ENCODE peak calls at places on chromosome 14, in nine cellular contexts. One of them, this sample, is unnamed.

GRCh38 chr14:93032301-93032929 is 83.3 kb downstream of the ITPK1 start:
- DNase-seq in tibial nerve: no peak
- DNase-seq in heart right ventricle: no peak
- DNase-seq in dorsolateral prefrontal cortex: no peak
- DNase-seq in lung: no peak
- DNase-seq in GM23248: peak; percentile 62
- DNase-seq in PC-9: peak; percentile 88
- DNase-seq in endothelial cell of umbilical vein: no peak
- DNase-seq in stomach: no peak
- DNase-seq in this sample: no peak

GRCh38 chr14:103522028-103522581 is 525 bp downstream of the CKB start:
- DNase-seq in tibial nerve: no peak
- DNase-seq in heart right ventricle: no peak
- DNase-seq in dorsolateral prefrontal cortex: no peak
- DNase-seq in lung: no peak
- DNase-seq in GM23248: peak; percentile 50
- DNase-seq in PC-9: no peak
- DNase-seq in endothelial cell of umbilical vein: no peak
- DNase-seq in stomach: no peak
- DNase-seq in this sample: no peak

GRCh38 chr14:23697689-23698088 is 61.5 kb downstream of the DHRS2 start:
- DNase-seq in tibial nerve: no peak
- DNase-seq in heart right ventricle: no peak
- DNase-seq in dorsolateral prefrontal cortex: no peak
- DNase-seq in lung: no peak
- DNase-seq in GM23248: no peak
- DNase-seq in PC-9: no peak
- DNase-seq in endothelial cell of umbilical vein: no peak
- DNase-seq in stomach: no peak
- DNase-seq in this sample: no peak

GRCh38 chr14:67602995-67603545 is 3.0 kb upstream of the PIGH start:
- DNase-seq in tibial nerve: no peak
- DNase-seq in heart right ventricle: no peak
- DNase-seq in dorsolateral prefrontal cortex: no peak
- DNase-seq in lung: no peak
- DNase-seq in GM23248: no peak
- DNase-seq in PC-9: peak; percentile 64
- DNase-seq in endothelial cell of umbilical vein: no peak
- DNase-seq in stomach: no peak
- DNase-seq in this sample: no peak

GRCh38 chr14:105890474-105891220 is 364.3 kb downstream of the TMEM121 start:
- DNase-seq in tibial nerve: no peak
- DNase-seq in heart right ventricle: no peak
- DNase-seq in dorsolateral prefrontal cortex: peak; percentile 2
- DNase-seq in lung: no peak
- DNase-seq in GM23248: no peak
- DNase-seq in PC-9: no peak
- DNase-seq in endothelial cell of umbilical vein: no peak
- DNase-seq in stomach: no peak
- DNase-seq in this sample: no peak

GRCh38 chr14:102770910-102771543 is 6.2 kb upstream of the TRAF3 start:
- DNase-seq in tibial nerve: no peak
- DNase-seq in heart right ventricle: no peak
- DNase-seq in dorsolateral prefrontal cortex: no peak
- DNase-seq in lung: no peak
- DNase-seq in GM23248: no peak
- DNase-seq in PC-9: no peak
- DNase-seq in endothelial cell of umbilical vein: no peak
- DNase-seq in stomach: no peak
- DNase-seq in this sample: no peak

GRCh38 chr14:103444837-103445524 is 59.8 kb downstream of the MARK3 start:
- DNase-seq in tibial nerve: no peak
- DNase-seq in heart right ventricle: no peak
- DNase-seq in dorsolateral prefrontal cortex: no peak
- DNase-seq in lung: no peak
- DNase-seq in GM23248: no peak
- DNase-seq in PC-9: no peak
- DNase-seq in endothelial cell of umbilical vein: no peak
- DNase-seq in stomach: no peak
- DNase-seq in this sample: no peak

GRCh38 chr14:68676511-68676943 is 116.3 kb downstream of the ZFP36L1 start:
- DNase-seq in tibial nerve: no peak
- DNase-seq in heart right ventricle: no peak
- DNase-seq in dorsolateral prefrontal cortex: no peak
- DNase-seq in lung: no peak
- DNase-seq in GM23248: no peak
- DNase-seq in PC-9: no peak
- DNase-seq in endothelial cell of umbilical vein: no peak
- DNase-seq in stomach: peak; percentile 53
- DNase-seq in this sample: no peak

GRCh38 chr14:56482306-56482705 is 97.3 kb upstream of the TMEM260 start:
- DNase-seq in tibial nerve: no peak
- DNase-seq in heart right ventricle: no peak
- DNase-seq in dorsolateral prefrontal cortex: no peak
- DNase-seq in lung: no peak
- DNase-seq in GM23248: peak; percentile 15
- DNase-seq in PC-9: no peak
- DNase-seq in endothelial cell of umbilical vein: peak; percentile 16
- DNase-seq in stomach: no peak
- DNase-seq in this sample: no peak

GRCh38 chr14:31659278-31659677 is 98.1 kb downstream of the NUBPL start:
- DNase-seq in tibial nerve: no peak
- DNase-seq in heart right ventricle: no peak
- DNase-seq in dorsolateral prefrontal cortex: no peak
- DNase-seq in lung: no peak
- DNase-seq in GM23248: no peak
- DNase-seq in PC-9: no peak
- DNase-seq in endothelial cell of umbilical vein: no peak
- DNase-seq in stomach: no peak
- DNase-seq in this sample: no peak

GRCh38 chr14:51442513-51443175 is 202.6 kb downstream of the TMX1 start:
- DNase-seq in tibial nerve: no peak
- DNase-seq in heart right ventricle: no peak
- DNase-seq in dorsolateral prefrontal cortex: no peak
- DNase-seq in lung: no peak
- DNase-seq in GM23248: peak; percentile 97
- DNase-seq in PC-9: peak; percentile 90
- DNase-seq in endothelial cell of umbilical vein: peak; percentile 86
- DNase-seq in stomach: no peak
- DNase-seq in this sample: no peak

GRCh38 chr14:66105819-66106218 is 380.4 kb upstream of the CCDC196 start:
- DNase-seq in tibial nerve: no peak
- DNase-seq in heart right ventricle: no peak
- DNase-seq in dorsolateral prefrontal cortex: no peak
- DNase-seq in lung: no peak
- DNase-seq in GM23248: peak; percentile 91
- DNase-seq in PC-9: peak; percentile 38
- DNase-seq in endothelial cell of umbilical vein: peak; percentile 71
- DNase-seq in stomach: no peak
- DNase-seq in this sample: no peak

GRCh38 chr14:80714489-80714888 is 227.0 kb downstream of the CEP128 start:
- DNase-seq in tibial nerve: no peak
- DNase-seq in heart right ventricle: no peak
- DNase-seq in dorsolateral prefrontal cortex: no peak
- DNase-seq in lung: no peak
- DNase-seq in GM23248: no peak
- DNase-seq in PC-9: no peak
- DNase-seq in endothelial cell of umbilical vein: no peak
- DNase-seq in stomach: no peak
- DNase-seq in this sample: no peak

GRCh38 chr14:81067156-81067555 is 111.7 kb downstream of the TSHR start:
- DNase-seq in tibial nerve: no peak
- DNase-seq in heart right ventricle: no peak
- DNase-seq in dorsolateral prefrontal cortex: no peak
- DNase-seq in lung: no peak
- DNase-seq in GM23248: no peak
- DNase-seq in PC-9: no peak
- DNase-seq in endothelial cell of umbilical vein: no peak
- DNase-seq in stomach: no peak
- DNase-seq in this sample: no peak

DNA sequence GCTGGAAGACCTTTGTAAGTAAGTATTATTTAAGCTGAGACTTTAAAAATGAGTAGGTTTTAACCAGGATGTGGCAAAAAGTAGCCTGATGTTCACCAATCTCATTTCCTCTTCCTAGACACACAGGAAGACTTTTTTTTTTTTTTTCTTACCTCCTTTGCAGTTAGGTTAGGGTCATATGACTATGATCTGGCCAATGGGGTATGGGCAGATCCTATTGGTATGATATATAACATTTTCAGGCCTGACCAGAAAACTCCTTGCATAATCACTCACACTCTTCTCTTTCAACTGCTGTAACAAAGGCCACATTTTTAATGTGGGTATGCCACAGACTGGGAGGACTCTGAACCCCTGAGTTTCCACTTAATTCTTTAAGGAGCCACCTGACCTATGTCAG is 2.7 kb upstream of the RPS6KA5 start:
- DNase-seq in tibial nerve: no peak
- DNase-seq in heart right ventricle: no peak
- DNase-seq in dorsolateral prefrontal cortex: no peak
- DNase-seq in lung: no peak
- DNase-seq in GM23248: peak; percentile 2
- DNase-seq in PC-9: no peak
- DNase-seq in endothelial cell of umbilical vein: no peak
- DNase-seq in stomach: no peak
- DNase-seq in this sample: no peak
- H3K4me3 ChIP-seq in tibial nerve: no peak overlapping the region
- H3K4me3 ChIP-seq in heart right ventricle: no peak overlapping the region
- H3K4me3 ChIP-seq in dorsolateral prefrontal cortex: no peak overlapping the region
- H3K4me3 ChIP-seq in lung: no peak overlapping the region
- H3K4me3 ChIP-seq in GM23248: no peak overlapping the region
- H3K4me3 ChIP-seq in PC-9: no peak overlapping the region
- H3K4me3 ChIP-seq in endothelial cell of umbilical vein: no peak overlapping the region
- H3K4me3 ChIP-seq in stomach: no peak overlapping the region
- H3K4me3 ChIP-seq in this sample: no peak overlapping the region

GRCh38 chr14:32933943-32934890 is 4.5 kb upstream of the NPAS3 start:
- DNase-seq in tibial nerve: no peak
- DNase-seq in heart right ventricle: no peak
- DNase-seq in dorsolateral prefrontal cortex: peak; percentile 41
- DNase-seq in lung: no peak
- DNase-seq in GM23248: peak; percentile 58
- DNase-seq in PC-9: no peak
- DNase-seq in endothelial cell of umbilical vein: no peak
- DNase-seq in stomach: no peak
- DNase-seq in this sample: peak; percentile 15
- H3K27me3 ChIP-seq in tibial nerve: no peaks in the 10 kb centered on the region
- H3K27me3 ChIP-seq in heart right ventricle: peaks cover 30% of the 10 kb centered on the region
- H3K27me3 ChIP-seq in dorsolateral prefrontal cortex: no peaks in the 10 kb centered on the region
- H3K27me3 ChIP-seq in lung: peaks cover 10% of the 10 kb centered on the region
- H3K27me3 ChIP-seq in GM23248: peaks cover 50% of the 10 kb centered on the region
- H3K27me3 ChIP-seq in PC-9: peaks cover 39% of the 10 kb centered on the region
- H3K27me3 ChIP-seq in endothelial cell of umbilical vein: peaks cover 58% of the 10 kb centered on the region
- H3K27me3 ChIP-seq in stomach: peaks cover 77% of the 10 kb centered on the region
- H3K27me3 ChIP-seq in this sample: no peaks in the 10 kb centered on the region

GRCh38 chr14:63727231-63727735 is 582 bp downstream of the SGPP1 start:
- DNase-seq in tibial nerve: no peak
- DNase-seq in heart right ventricle: peak; percentile 31
- DNase-seq in dorsolateral prefrontal cortex: peak; percentile 35
- DNase-seq in lung: peak; percentile 35
- DNase-seq in GM23248: peak; percentile 80
- DNase-seq in PC-9: no peak
- DNase-seq in endothelial cell of umbilical vein: peak; percentile 51
- DNase-seq in stomach: peak; percentile 36
- DNase-seq in this sample: peak; percentile 50
- H3K4me3 ChIP-seq in tibial nerve: peak overlapping the region; percentile 91
- H3K4me3 ChIP-seq in heart right ventricle: peak overlapping the region; percentile 94
- H3K4me3 ChIP-seq in dorsolateral prefrontal cortex: peak overlapping the region; percentile 84
- H3K4me3 ChIP-seq in lung: peak overlapping the region; percentile 87
- H3K4me3 ChIP-seq in GM23248: peak overlapping the region; percentile 87
- H3K4me3 ChIP-seq in PC-9: peak overlapping the region; percentile 83
- H3K4me3 ChIP-seq in endothelial cell of umbilical vein: peak overlapping the region; percentile 80
- H3K4me3 ChIP-seq in stomach: peak overlapping the region; percentile 98
- H3K4me3 ChIP-seq in this sample: peak overlapping the region; percentile 83

GRCh38 chr14:96693986-96694385 is 103.2 kb upstream of the VRK1 start:
- DNase-seq in tibial nerve: no peak
- DNase-seq in heart right ventricle: no peak
- DNase-seq in dorsolateral prefrontal cortex: no peak
- DNase-seq in lung: no peak
- DNase-seq in GM23248: no peak
- DNase-seq in PC-9: no peak
- DNase-seq in endothelial cell of umbilical vein: no peak
- DNase-seq in stomach: no peak
- DNase-seq in this sample: no peak

GRCh38 chr14:96693252-96693820 is 103.8 kb upstream of the VRK1 start:
- DNase-seq in tibial nerve: no peak
- DNase-seq in heart right ventricle: no peak
- DNase-seq in dorsolateral prefrontal cortex: no peak
- DNase-seq in lung: no peak
- DNase-seq in GM23248: no peak
- DNase-seq in PC-9: no peak
- DNase-seq in endothelial cell of umbilical vein: no peak
- DNase-seq in stomach: no peak
- DNase-seq in this sample: no peak

GRCh38 chr14:96686126-96686525 is 111.1 kb upstream of the VRK1 start:
- DNase-seq in tibial nerve: no peak
- DNase-seq in heart right ventricle: no peak
- DNase-seq in dorsolateral prefrontal cortex: no peak
- DNase-seq in lung: no peak
- DNase-seq in GM23248: no peak
- DNase-seq in PC-9: no peak
- DNase-seq in endothelial cell of umbilical vein: no peak
- DNase-seq in stomach: no peak
- DNase-seq in this sample: no peak

GRCh38 chr14:96688629-96689028 is 108.6 kb upstream of the VRK1 start:
- DNase-seq in tibial nerve: no peak
- DNase-seq in heart right ventricle: no peak
- DNase-seq in dorsolateral prefrontal cortex: no peak
- DNase-seq in lung: no peak
- DNase-seq in GM23248: no peak
- DNase-seq in PC-9: no peak
- DNase-seq in endothelial cell of umbilical vein: no peak
- DNase-seq in stomach: no peak
- DNase-seq in this sample: no peak

DNA sequence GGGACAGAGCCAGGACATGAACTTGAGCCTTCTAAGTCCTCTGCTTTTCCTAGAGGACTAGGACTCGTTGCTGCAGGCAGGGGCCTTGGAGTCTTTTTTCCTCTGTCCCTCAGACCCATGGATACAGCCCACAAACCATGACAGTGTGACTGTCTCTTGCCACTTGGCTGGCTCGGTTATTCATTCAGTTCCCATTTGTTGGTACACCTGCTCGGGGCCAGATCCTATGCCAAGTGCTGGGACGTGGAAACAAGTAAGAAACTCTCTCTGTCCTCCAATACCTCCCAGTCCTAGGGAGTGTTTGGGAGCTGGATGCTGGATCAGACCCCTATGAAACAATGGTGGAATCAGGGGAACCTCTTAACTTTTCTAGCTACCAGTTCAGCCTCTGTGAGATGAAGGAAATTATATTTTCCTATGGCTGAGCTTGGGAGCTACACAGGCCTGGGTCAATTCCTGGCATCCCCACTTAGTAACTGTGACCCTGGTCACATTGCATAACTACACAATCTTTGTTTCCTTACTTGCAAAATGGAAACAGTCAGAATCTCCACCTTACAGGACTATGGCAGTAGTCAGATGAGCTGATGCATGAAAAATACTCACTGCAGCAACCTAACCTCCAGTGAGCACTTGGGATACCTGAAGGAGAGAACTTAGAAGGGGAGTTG is 106.3 kb upstream of the VRK1 start:
- DNase-seq in tibial nerve: no peak
- DNase-seq in heart right ventricle: no peak
- DNase-seq in dorsolateral prefrontal cortex: no peak
- DNase-seq in lung: no peak
- DNase-seq in GM23248: no peak
- DNase-seq in PC-9: no peak
- DNase-seq in endothelial cell of umbilical vein: no peak
- DNase-seq in stomach: no peak
- DNase-seq in this sample: no peak
- H3K27me3 ChIP-seq in tibial nerve: no peaks in the 10 kb centered on the region
- H3K27me3 ChIP-seq in heart right ventricle: no peaks in the 10 kb centered on the region
- H3K27me3 ChIP-seq in dorsolateral prefrontal cortex: peaks cover 9% of the 10 kb centered on the region
- H3K27me3 ChIP-seq in lung: no peaks in the 10 kb centered on the region
- H3K27me3 ChIP-seq in GM23248: no peaks in the 10 kb centered on the region
- H3K27me3 ChIP-seq in PC-9: peaks cover 5% of the 10 kb centered on the region
- H3K27me3 ChIP-seq in endothelial cell of umbilical vein: no peaks in the 10 kb centered on the region
- H3K27me3 ChIP-seq in stomach: peaks cover 13% of the 10 kb centered on the region
- H3K27me3 ChIP-seq in this sample: no peaks in the 10 kb centered on the region

This sample was measured in pancreas.